ENCODE peak calls at places on chromosomes 12 and 14, in nine cellular contexts. One of them, this sample, is unnamed.
A peak's percentile ranks its signal among the peaks of the same experiment; 100 is the strongest.

GRCh38 chr14:38210168-38210567 is 2.5 kb downstream of the SSTR1 start:
- DNase-seq in left cardiac atrium: peak; percentile 32
- DNase-seq in non-pigmented ciliary epithelial cell: no peak
- DNase-seq in DMS153: no peak
- DNase-seq in activated T-helper 1 cell treated with anti-CD3 and anti-CD28 coated beads, Interleukin-2, amount 50 U/mL, for 16 hours: no peak
- DNase-seq in GM12892: no peak
- DNase-seq in left ventricle myocardium inferior: no peak
- DNase-seq in Right ventricle myocardium superior: no peak
- DNase-seq in stimulated activated CD4-positive, alpha-beta T cell treated with anti-CD3 and anti-CD28 coated beads, Interleukin-2, amount 100 ng/mL, for 4 hours: no peak
- DNase-seq in this sample: no peak

GRCh38 chr12:26614217-26614616 is 218.8 kb downstream of the ITPR2 start:
- DNase-seq in left cardiac atrium: peak; percentile 18
- DNase-seq in non-pigmented ciliary epithelial cell: no peak
- DNase-seq in DMS153: no peak
- DNase-seq in activated T-helper 1 cell treated with anti-CD3 and anti-CD28 coated beads, Interleukin-2, amount 50 U/mL, for 16 hours: no peak
- DNase-seq in GM12892: no peak
- DNase-seq in left ventricle myocardium inferior: no peak
- DNase-seq in Right ventricle myocardium superior: no peak
- DNase-seq in stimulated activated CD4-positive, alpha-beta T cell treated with anti-CD3 and anti-CD28 coated beads, Interleukin-2, amount 100 ng/mL, for 4 hours: no peak
- DNase-seq in this sample: no peak

GRCh38 chr12:124363376-124363965 is 68.6 kb downstream of the RFLNA start:
- DNase-seq in left cardiac atrium: no peak
- DNase-seq in non-pigmented ciliary epithelial cell: no peak
- DNase-seq in DMS153: no peak
- DNase-seq in activated T-helper 1 cell treated with anti-CD3 and anti-CD28 coated beads, Interleukin-2, amount 50 U/mL, for 16 hours: no peak
- DNase-seq in GM12892: no peak
- DNase-seq in left ventricle myocardium inferior: no peak
- DNase-seq in Right ventricle myocardium superior: no peak
- DNase-seq in stimulated activated CD4-positive, alpha-beta T cell treated with anti-CD3 and anti-CD28 coated beads, Interleukin-2, amount 100 ng/mL, for 4 hours: no peak
- DNase-seq in this sample: no peak

GRCh38 chr14:82511399-82511798 is 977.7 kb upstream of the SEL1L start:
- DNase-seq in left cardiac atrium: no peak
- DNase-seq in non-pigmented ciliary epithelial cell: no peak
- DNase-seq in DMS153: no peak
- DNase-seq in activated T-helper 1 cell treated with anti-CD3 and anti-CD28 coated beads, Interleukin-2, amount 50 U/mL, for 16 hours: no peak
- DNase-seq in GM12892: no peak
- DNase-seq in left ventricle myocardium inferior: no peak
- DNase-seq in Right ventricle myocardium superior: no peak
- DNase-seq in stimulated activated CD4-positive, alpha-beta T cell treated with anti-CD3 and anti-CD28 coated beads, Interleukin-2, amount 100 ng/mL, for 4 hours: no peak
- DNase-seq in this sample: no peak

GRCh38 chr14:103156733-103157411 is 33.6 kb downstream of the TNFAIP2 start:
- DNase-seq in left cardiac atrium: no peak
- DNase-seq in non-pigmented ciliary epithelial cell: no peak
- DNase-seq in DMS153: no peak
- DNase-seq in activated T-helper 1 cell treated with anti-CD3 and anti-CD28 coated beads, Interleukin-2, amount 50 U/mL, for 16 hours: no peak
- DNase-seq in GM12892: no peak
- DNase-seq in left ventricle myocardium inferior: no peak
- DNase-seq in Right ventricle myocardium superior: no peak
- DNase-seq in stimulated activated CD4-positive, alpha-beta T cell treated with anti-CD3 and anti-CD28 coated beads, Interleukin-2, amount 100 ng/mL, for 4 hours: no peak
- DNase-seq in this sample: no peak

GRCh38 chr14:49594347-49595089 is 4.2 kb upstream of the LRR1 start:
- DNase-seq in left cardiac atrium: no peak
- DNase-seq in non-pigmented ciliary epithelial cell: peak; percentile 75
- DNase-seq in DMS153: no peak
- DNase-seq in activated T-helper 1 cell treated with anti-CD3 and anti-CD28 coated beads, Interleukin-2, amount 50 U/mL, for 16 hours: no peak
- DNase-seq in GM12892: no peak
- DNase-seq in left ventricle myocardium inferior: no peak
- DNase-seq in Right ventricle myocardium superior: no peak
- DNase-seq in stimulated activated CD4-positive, alpha-beta T cell treated with anti-CD3 and anti-CD28 coated beads, Interleukin-2, amount 100 ng/mL, for 4 hours: no peak
- DNase-seq in this sample: peak; percentile 92

GRCh38 chr12:40788276-40788675 is 96.0 kb downstream of the CNTN1 start:
- DNase-seq in left cardiac atrium: no peak
- DNase-seq in non-pigmented ciliary epithelial cell: no peak
- DNase-seq in DMS153: no peak
- DNase-seq in activated T-helper 1 cell treated with anti-CD3 and anti-CD28 coated beads, Interleukin-2, amount 50 U/mL, for 16 hours: no peak
- DNase-seq in GM12892: no peak
- DNase-seq in left ventricle myocardium inferior: no peak
- DNase-seq in Right ventricle myocardium superior: no peak
- DNase-seq in stimulated activated CD4-positive, alpha-beta T cell treated with anti-CD3 and anti-CD28 coated beads, Interleukin-2, amount 100 ng/mL, for 4 hours: no peak
- DNase-seq in this sample: no peak

GRCh38 chr14:22875748-22876319 is 4.3 kb downstream of the LRP10 start:
- DNase-seq in left cardiac atrium: no peak
- DNase-seq in non-pigmented ciliary epithelial cell: no peak
- DNase-seq in DMS153: no peak
- DNase-seq in activated T-helper 1 cell treated with anti-CD3 and anti-CD28 coated beads, Interleukin-2, amount 50 U/mL, for 16 hours: no peak
- DNase-seq in GM12892: no peak
- DNase-seq in left ventricle myocardium inferior: no peak
- DNase-seq in Right ventricle myocardium superior: no peak
- DNase-seq in stimulated activated CD4-positive, alpha-beta T cell treated with anti-CD3 and anti-CD28 coated beads, Interleukin-2, amount 100 ng/mL, for 4 hours: no peak
- DNase-seq in this sample: no peak

GRCh38 chr12:129115558-129115957 is 262.3 kb downstream of the GLT1D1 start:
- DNase-seq in left cardiac atrium: no peak
- DNase-seq in non-pigmented ciliary epithelial cell: no peak
- DNase-seq in DMS153: no peak
- DNase-seq in activated T-helper 1 cell treated with anti-CD3 and anti-CD28 coated beads, Interleukin-2, amount 50 U/mL, for 16 hours: no peak
- DNase-seq in GM12892: no peak
- DNase-seq in left ventricle myocardium inferior: no peak
- DNase-seq in Right ventricle myocardium superior: no peak
- DNase-seq in stimulated activated CD4-positive, alpha-beta T cell treated with anti-CD3 and anti-CD28 coated beads, Interleukin-2, amount 100 ng/mL, for 4 hours: no peak
- DNase-seq in this sample: no peak

GRCh38 chr12:39723831-39724230 is 104.2 kb upstream of the ABCD2 start:
- DNase-seq in left cardiac atrium: peak; percentile 35
- DNase-seq in non-pigmented ciliary epithelial cell: no peak
- DNase-seq in DMS153: peak; percentile 21
- DNase-seq in activated T-helper 1 cell treated with anti-CD3 and anti-CD28 coated beads, Interleukin-2, amount 50 U/mL, for 16 hours: no peak
- DNase-seq in GM12892: no peak
- DNase-seq in left ventricle myocardium inferior: no peak
- DNase-seq in Right ventricle myocardium superior: peak; percentile 33
- DNase-seq in stimulated activated CD4-positive, alpha-beta T cell treated with anti-CD3 and anti-CD28 coated beads, Interleukin-2, amount 100 ng/mL, for 4 hours: no peak
- DNase-seq in this sample: no peak

GRCh38 chr14:103141117-103141796 is 18.0 kb downstream of the TNFAIP2 start:
- DNase-seq in left cardiac atrium: no peak
- DNase-seq in non-pigmented ciliary epithelial cell: no peak
- DNase-seq in DMS153: peak; percentile 6
- DNase-seq in activated T-helper 1 cell treated with anti-CD3 and anti-CD28 coated beads, Interleukin-2, amount 50 U/mL, for 16 hours: no peak
- DNase-seq in GM12892: no peak
- DNase-seq in left ventricle myocardium inferior: no peak
- DNase-seq in Right ventricle myocardium superior: no peak
- DNase-seq in stimulated activated CD4-positive, alpha-beta T cell treated with anti-CD3 and anti-CD28 coated beads, Interleukin-2, amount 100 ng/mL, for 4 hours: no peak
- DNase-seq in this sample: no peak

GRCh38 chr14:38248629-38249028 is 7.3 kb downstream of the CLEC14A start:
- DNase-seq in left cardiac atrium: no peak
- DNase-seq in non-pigmented ciliary epithelial cell: no peak
- DNase-seq in DMS153: no peak
- DNase-seq in activated T-helper 1 cell treated with anti-CD3 and anti-CD28 coated beads, Interleukin-2, amount 50 U/mL, for 16 hours: no peak
- DNase-seq in GM12892: no peak
- DNase-seq in left ventricle myocardium inferior: no peak
- DNase-seq in Right ventricle myocardium superior: no peak
- DNase-seq in stimulated activated CD4-positive, alpha-beta T cell treated with anti-CD3 and anti-CD28 coated beads, Interleukin-2, amount 100 ng/mL, for 4 hours: no peak
- DNase-seq in this sample: no peak

GRCh38 chr12:52600475-52600874 is 788 bp downstream of the KRT72 start:
- DNase-seq in left cardiac atrium: no peak
- DNase-seq in non-pigmented ciliary epithelial cell: no peak
- DNase-seq in DMS153: no peak
- DNase-seq in activated T-helper 1 cell treated with anti-CD3 and anti-CD28 coated beads, Interleukin-2, amount 50 U/mL, for 16 hours: no peak
- DNase-seq in GM12892: no peak
- DNase-seq in left ventricle myocardium inferior: no peak
- DNase-seq in Right ventricle myocardium superior: no peak
- DNase-seq in stimulated activated CD4-positive, alpha-beta T cell treated with anti-CD3 and anti-CD28 coated beads, Interleukin-2, amount 100 ng/mL, for 4 hours: no peak
- DNase-seq in this sample: no peak

GRCh38 chr12:75816892-75817291 is 214.7 kb downstream of the PHLDA1 start:
- DNase-seq in left cardiac atrium: no peak
- DNase-seq in non-pigmented ciliary epithelial cell: peak; percentile 42
- DNase-seq in DMS153: no peak
- DNase-seq in activated T-helper 1 cell treated with anti-CD3 and anti-CD28 coated beads, Interleukin-2, amount 50 U/mL, for 16 hours: no peak
- DNase-seq in GM12892: no peak
- DNase-seq in left ventricle myocardium inferior: no peak
- DNase-seq in Right ventricle myocardium superior: no peak
- DNase-seq in stimulated activated CD4-positive, alpha-beta T cell treated with anti-CD3 and anti-CD28 coated beads, Interleukin-2, amount 100 ng/mL, for 4 hours: no peak
- DNase-seq in this sample: peak; percentile 58

GRCh38 chr14:31122098-31122611 is 85.4 kb downstream of the HECTD1 start:
- DNase-seq in left cardiac atrium: no peak
- DNase-seq in non-pigmented ciliary epithelial cell: no peak
- DNase-seq in DMS153: no peak
- DNase-seq in activated T-helper 1 cell treated with anti-CD3 and anti-CD28 coated beads, Interleukin-2, amount 50 U/mL, for 16 hours: no peak
- DNase-seq in GM12892: no peak
- DNase-seq in left ventricle myocardium inferior: no peak
- DNase-seq in Right ventricle myocardium superior: no peak
- DNase-seq in stimulated activated CD4-positive, alpha-beta T cell treated with anti-CD3 and anti-CD28 coated beads, Interleukin-2, amount 100 ng/mL, for 4 hours: no peak
- DNase-seq in this sample: no peak

GRCh38 chr14:99481745-99482099 is 513 bp downstream of the CCNK start:
- DNase-seq in left cardiac atrium: no peak
- DNase-seq in non-pigmented ciliary epithelial cell: no peak
- DNase-seq in DMS153: no peak
- DNase-seq in activated T-helper 1 cell treated with anti-CD3 and anti-CD28 coated beads, Interleukin-2, amount 50 U/mL, for 16 hours: no peak
- DNase-seq in GM12892: no peak
- DNase-seq in left ventricle myocardium inferior: no peak
- DNase-seq in Right ventricle myocardium superior: no peak
- DNase-seq in stimulated activated CD4-positive, alpha-beta T cell treated with anti-CD3 and anti-CD28 coated beads, Interleukin-2, amount 100 ng/mL, for 4 hours: no peak
- DNase-seq in this sample: no peak

GRCh38 chr12:7171854-7172253 is 17.6 kb upstream of the PEX5 start:
- DNase-seq in left cardiac atrium: no peak
- DNase-seq in non-pigmented ciliary epithelial cell: no peak
- DNase-seq in DMS153: no peak
- DNase-seq in activated T-helper 1 cell treated with anti-CD3 and anti-CD28 coated beads, Interleukin-2, amount 50 U/mL, for 16 hours: no peak
- DNase-seq in GM12892: no peak
- DNase-seq in left ventricle myocardium inferior: no peak
- DNase-seq in Right ventricle myocardium superior: no peak
- DNase-seq in stimulated activated CD4-positive, alpha-beta T cell treated with anti-CD3 and anti-CD28 coated beads, Interleukin-2, amount 100 ng/mL, for 4 hours: no peak
- DNase-seq in this sample: no peak

GRCh38 chr12:94458882-94459772 is 540 bp downstream of the CEP83 start:
- DNase-seq in left cardiac atrium: no peak
- DNase-seq in non-pigmented ciliary epithelial cell: no peak
- DNase-seq in DMS153: peak; percentile 21
- DNase-seq in activated T-helper 1 cell treated with anti-CD3 and anti-CD28 coated beads, Interleukin-2, amount 50 U/mL, for 16 hours: no peak
- DNase-seq in GM12892: no peak
- DNase-seq in left ventricle myocardium inferior: no peak
- DNase-seq in Right ventricle myocardium superior: no peak
- DNase-seq in stimulated activated CD4-positive, alpha-beta T cell treated with anti-CD3 and anti-CD28 coated beads, Interleukin-2, amount 100 ng/mL, for 4 hours: no peak
- DNase-seq in this sample: no peak

GRCh38 chr14:102015045-102015685 is 50.8 kb downstream of the DYNC1H1 start:
- DNase-seq in left cardiac atrium: no peak
- DNase-seq in non-pigmented ciliary epithelial cell: no peak
- DNase-seq in DMS153: no peak
- DNase-seq in activated T-helper 1 cell treated with anti-CD3 and anti-CD28 coated beads, Interleukin-2, amount 50 U/mL, for 16 hours: no peak
- DNase-seq in GM12892: no peak
- DNase-seq in left ventricle myocardium inferior: no peak
- DNase-seq in Right ventricle myocardium superior: no peak
- DNase-seq in stimulated activated CD4-positive, alpha-beta T cell treated with anti-CD3 and anti-CD28 coated beads, Interleukin-2, amount 100 ng/mL, for 4 hours: no peak
- DNase-seq in this sample: no peak

GRCh38 chr12:27952510-27952909 is 20.0 kb downstream of the PTHLH start:
- DNase-seq in left cardiac atrium: no peak
- DNase-seq in non-pigmented ciliary epithelial cell: no peak
- DNase-seq in DMS153: no peak
- DNase-seq in activated T-helper 1 cell treated with anti-CD3 and anti-CD28 coated beads, Interleukin-2, amount 50 U/mL, for 16 hours: no peak
- DNase-seq in GM12892: no peak
- DNase-seq in left ventricle myocardium inferior: no peak
- DNase-seq in Right ventricle myocardium superior: no peak
- DNase-seq in stimulated activated CD4-positive, alpha-beta T cell treated with anti-CD3 and anti-CD28 coated beads, Interleukin-2, amount 100 ng/mL, for 4 hours: no peak
- DNase-seq in this sample: no peak

GRCh38 chr12:9334026-9334692 is 126.0 kb upstream of the PZP start:
- DNase-seq in left cardiac atrium: no peak
- DNase-seq in non-pigmented ciliary epithelial cell: no peak
- DNase-seq in DMS153: no peak
- DNase-seq in activated T-helper 1 cell treated with anti-CD3 and anti-CD28 coated beads, Interleukin-2, amount 50 U/mL, for 16 hours: no peak
- DNase-seq in GM12892: no peak
- DNase-seq in left ventricle myocardium inferior: no peak
- DNase-seq in Right ventricle myocardium superior: no peak
- DNase-seq in stimulated activated CD4-positive, alpha-beta T cell treated with anti-CD3 and anti-CD28 coated beads, Interleukin-2, amount 100 ng/mL, for 4 hours: no peak
- DNase-seq in this sample: no peak

GRCh38 chr12:116592731-116593130 is 33.5 kb downstream of the MAP1LC3B2 start:
- DNase-seq in left cardiac atrium: no peak
- DNase-seq in non-pigmented ciliary epithelial cell: no peak
- DNase-seq in DMS153: no peak
- DNase-seq in activated T-helper 1 cell treated with anti-CD3 and anti-CD28 coated beads, Interleukin-2, amount 50 U/mL, for 16 hours: no peak
- DNase-seq in GM12892: no peak
- DNase-seq in left ventricle myocardium inferior: no peak
- DNase-seq in Right ventricle myocardium superior: peak; percentile 51
- DNase-seq in stimulated activated CD4-positive, alpha-beta T cell treated with anti-CD3 and anti-CD28 coated beads, Interleukin-2, amount 100 ng/mL, for 4 hours: no peak
- DNase-seq in this sample: no peak

GRCh38 chr12:68495666-68496065 is 115.0 kb upstream of the RAP1B start:
- DNase-seq in left cardiac atrium: no peak
- DNase-seq in non-pigmented ciliary epithelial cell: peak; percentile 58
- DNase-seq in DMS153: no peak
- DNase-seq in activated T-helper 1 cell treated with anti-CD3 and anti-CD28 coated beads, Interleukin-2, amount 50 U/mL, for 16 hours: no peak
- DNase-seq in GM12892: no peak
- DNase-seq in left ventricle myocardium inferior: no peak
- DNase-seq in Right ventricle myocardium superior: no peak
- DNase-seq in stimulated activated CD4-positive, alpha-beta T cell treated with anti-CD3 and anti-CD28 coated beads, Interleukin-2, amount 100 ng/mL, for 4 hours: no peak
- DNase-seq in this sample: no peak

GRCh38 chr14:21087294-21088091 is 11.0 kb downstream of the ZNF219 start:
- DNase-seq in left cardiac atrium: no peak
- DNase-seq in non-pigmented ciliary epithelial cell: peak; percentile 88
- DNase-seq in DMS153: peak; percentile 57
- DNase-seq in activated T-helper 1 cell treated with anti-CD3 and anti-CD28 coated beads, Interleukin-2, amount 50 U/mL, for 16 hours: no peak
- DNase-seq in GM12892: no peak
- DNase-seq in left ventricle myocardium inferior: no peak
- DNase-seq in Right ventricle myocardium superior: peak; percentile 61
- DNase-seq in stimulated activated CD4-positive, alpha-beta T cell treated with anti-CD3 and anti-CD28 coated beads, Interleukin-2, amount 100 ng/mL, for 4 hours: no peak
- DNase-seq in this sample: no peak

GRCh38 chr12:101743242-101743641 is 4.0 kb upstream of the SYCP3 start:
- DNase-seq in left cardiac atrium: no peak
- DNase-seq in non-pigmented ciliary epithelial cell: no peak
- DNase-seq in DMS153: no peak
- DNase-seq in activated T-helper 1 cell treated with anti-CD3 and anti-CD28 coated beads, Interleukin-2, amount 50 U/mL, for 16 hours: no peak
- DNase-seq in GM12892: no peak
- DNase-seq in left ventricle myocardium inferior: no peak
- DNase-seq in Right ventricle myocardium superior: no peak
- DNase-seq in stimulated activated CD4-positive, alpha-beta T cell treated with anti-CD3 and anti-CD28 coated beads, Interleukin-2, amount 100 ng/mL, for 4 hours: no peak
- DNase-seq in this sample: no peak

GRCh38 chr14:63475761-63476160 is 67.4 kb downstream of the PPP2R5E start:
- DNase-seq in left cardiac atrium: no peak
- DNase-seq in non-pigmented ciliary epithelial cell: no peak
- DNase-seq in DMS153: no peak
- DNase-seq in activated T-helper 1 cell treated with anti-CD3 and anti-CD28 coated beads, Interleukin-2, amount 50 U/mL, for 16 hours: no peak
- DNase-seq in GM12892: no peak
- DNase-seq in left ventricle myocardium inferior: no peak
- DNase-seq in Right ventricle myocardium superior: no peak
- DNase-seq in stimulated activated CD4-positive, alpha-beta T cell treated with anti-CD3 and anti-CD28 coated beads, Interleukin-2, amount 100 ng/mL, for 4 hours: no peak
- DNase-seq in this sample: no peak

GRCh38 chr12:132673288-132674179 is 13.6 kb downstream of the POLE start:
- DNase-seq in left cardiac atrium: no peak
- DNase-seq in non-pigmented ciliary epithelial cell: no peak
- DNase-seq in DMS153: no peak
- DNase-seq in activated T-helper 1 cell treated with anti-CD3 and anti-CD28 coated beads, Interleukin-2, amount 50 U/mL, for 16 hours: no peak
- DNase-seq in GM12892: no peak
- DNase-seq in left ventricle myocardium inferior: no peak
- DNase-seq in Right ventricle myocardium superior: no peak
- DNase-seq in stimulated activated CD4-positive, alpha-beta T cell treated with anti-CD3 and anti-CD28 coated beads, Interleukin-2, amount 100 ng/mL, for 4 hours: no peak
- DNase-seq in this sample: no peak

GRCh38 chr14:74089251-74090020 is 4.7 kb downstream of the LIN52 start:
- DNase-seq in left cardiac atrium: no peak
- DNase-seq in non-pigmented ciliary epithelial cell: no peak
- DNase-seq in DMS153: no peak
- DNase-seq in activated T-helper 1 cell treated with anti-CD3 and anti-CD28 coated beads, Interleukin-2, amount 50 U/mL, for 16 hours: no peak
- DNase-seq in GM12892: no peak
- DNase-seq in left ventricle myocardium inferior: no peak
- DNase-seq in Right ventricle myocardium superior: no peak
- DNase-seq in stimulated activated CD4-positive, alpha-beta T cell treated with anti-CD3 and anti-CD28 coated beads, Interleukin-2, amount 100 ng/mL, for 4 hours: no peak
- DNase-seq in this sample: no peak

GRCh38 chr14:78196323-78196722 is 26.1 kb downstream of the NRXN3 start:
- DNase-seq in left cardiac atrium: no peak
- DNase-seq in non-pigmented ciliary epithelial cell: no peak
- DNase-seq in DMS153: no peak
- DNase-seq in activated T-helper 1 cell treated with anti-CD3 and anti-CD28 coated beads, Interleukin-2, amount 50 U/mL, for 16 hours: no peak
- DNase-seq in GM12892: no peak
- DNase-seq in left ventricle myocardium inferior: no peak
- DNase-seq in Right ventricle myocardium superior: no peak
- DNase-seq in stimulated activated CD4-positive, alpha-beta T cell treated with anti-CD3 and anti-CD28 coated beads, Interleukin-2, amount 100 ng/mL, for 4 hours: no peak
- DNase-seq in this sample: no peak

GRCh38 chr12:53096089-53096741 is 1.3 kb upstream of the IGFBP6 start:
- DNase-seq in left cardiac atrium: peak; percentile 88
- DNase-seq in non-pigmented ciliary epithelial cell: no peak
- DNase-seq in DMS153: no peak
- DNase-seq in activated T-helper 1 cell treated with anti-CD3 and anti-CD28 coated beads, Interleukin-2, amount 50 U/mL, for 16 hours: no peak
- DNase-seq in GM12892: no peak
- DNase-seq in left ventricle myocardium inferior: peak; percentile 82
- DNase-seq in Right ventricle myocardium superior: peak; percentile 87
- DNase-seq in stimulated activated CD4-positive, alpha-beta T cell treated with anti-CD3 and anti-CD28 coated beads, Interleukin-2, amount 100 ng/mL, for 4 hours: no peak
- DNase-seq in this sample: no peak

GRCh38 chr14:81435578-81436295 is 35.6 kb upstream of the STON2 start:
- DNase-seq in left cardiac atrium: peak; percentile 42
- DNase-seq in non-pigmented ciliary epithelial cell: no peak
- DNase-seq in DMS153: peak; percentile 32
- DNase-seq in activated T-helper 1 cell treated with anti-CD3 and anti-CD28 coated beads, Interleukin-2, amount 50 U/mL, for 16 hours: no peak
- DNase-seq in GM12892: peak; percentile 21
- DNase-seq in left ventricle myocardium inferior: peak; percentile 54
- DNase-seq in Right ventricle myocardium superior: peak; percentile 74
- DNase-seq in stimulated activated CD4-positive, alpha-beta T cell treated with anti-CD3 and anti-CD28 coated beads, Interleukin-2, amount 100 ng/mL, for 4 hours: no peak
- DNase-seq in this sample: no peak